ENCODE peak calls at places on chromosomes 7 and 10, in four cellular contexts. B, N, D and J are unnamed samples.

GRCh38 chr7:85000973-85001372 is 185.9 kb downstream of the SEMA3D start:
- DNase-seq in D (no peak), B (no peak), N (no peak), J (no peak)

GRCh38 chr10:121616291-121616690 is 18.0 kb upstream of the FGFR2 start:
- DNase-seq in B (no peak), D (no peak), N (no peak), J (no peak)

GRCh38 chr7:80637453-80637852 is 989 bp upstream of the CD36 start:
- DNase-seq in D (no peak), B (no peak), N (no peak), J (no peak)

GRCh38 chr7:139180700-139181311 is 50.2 kb upstream of the UBN2 start:
- DNase-seq in D (peak; percentile 14), N (no peak), B (peak; percentile 47), J (no peak)

GRCh38 chr7:46586406-46586805 is 665.3 kb upstream of the IGFBP3 start:
- DNase-seq in B (no peak), D (no peak), N (no peak), J (no peak)

GRCh38 chr7:129721139-129721538 is 109.6 kb downstream of the NRF1 start:
- DNase-seq in B (no peak), D (no peak), N (no peak), J (no peak)

GRCh38 chr10:124152139-124152780 is 58.9 kb upstream of the CHST15 start:
- DNase-seq in B (peak; percentile 80), N (no peak), D (peak; percentile 93), J (no peak)

GRCh38 chr7:100157334-100158228 is 942 bp downstream of the TRAPPC14 start:
- DNase-seq in B (peak; percentile 78), N (no peak), D (peak; percentile 89), J (no peak)

GRCh38 chr10:119670717-119671116 is 19.5 kb downstream of the BAG3 start:
- DNase-seq in D (no peak), N (no peak), B (peak; percentile 73), J (no peak)